ENCODE peak calls at places on chromosomes 7 and 10, in five cellular contexts. One of them, this sample, is unnamed.
A peak's percentile ranks its signal among the peaks of the same experiment; 100 is the strongest.

GRCh38 chr7:50596484-50596883 is 31.3 kb upstream of the DDC start:
- DNase-seq in frontal cortex: no peak
- DNase-seq in H7: no peak
- DNase-seq in central memory CD4-positive, alpha-beta T cell: no peak
- DNase-seq in astrocyte of the cerebellum: no peak
- DNase-seq in this sample: no peak

GRCh38 chr7:138029941-138030340 is 28.1 kb upstream of the CREB3L2 start:
- DNase-seq in frontal cortex: no peak
- DNase-seq in H7: no peak
- DNase-seq in central memory CD4-positive, alpha-beta T cell: no peak
- DNase-seq in astrocyte of the cerebellum: no peak
- DNase-seq in this sample: no peak

GRCh38 chr7:11298220-11298619 is 324.5 kb downstream of the PHF14 start:
- DNase-seq in frontal cortex: no peak
- DNase-seq in H7: no peak
- DNase-seq in central memory CD4-positive, alpha-beta T cell: no peak
- DNase-seq in astrocyte of the cerebellum: no peak
- DNase-seq in this sample: no peak

GRCh38 chr7:66669088-66669487 is 40.4 kb downstream of the KCTD7 start:
- DNase-seq in frontal cortex: peak; percentile 33
- DNase-seq in H7: peak; percentile 21
- DNase-seq in central memory CD4-positive, alpha-beta T cell: no peak
- DNase-seq in astrocyte of the cerebellum: no peak
- DNase-seq in this sample: no peak

GRCh38 chr10:7583626-7584025 is 83.1 kb downstream of the ITIH5 start:
- DNase-seq in frontal cortex: no peak
- DNase-seq in H7: no peak
- DNase-seq in central memory CD4-positive, alpha-beta T cell: no peak
- DNase-seq in astrocyte of the cerebellum: no peak
- DNase-seq in this sample: no peak

GRCh38 chr7:42617071-42617705 is 294.7 kb downstream of the C7orf25 start:
- DNase-seq in frontal cortex: no peak
- DNase-seq in H7: no peak
- DNase-seq in central memory CD4-positive, alpha-beta T cell: no peak
- DNase-seq in astrocyte of the cerebellum: no peak
- DNase-seq in this sample: no peak

GRCh38 chr7:66301737-66302136 is 96.6 kb downstream of the TPST1 start:
- DNase-seq in frontal cortex: no peak
- DNase-seq in H7: no peak
- DNase-seq in central memory CD4-positive, alpha-beta T cell: no peak
- DNase-seq in astrocyte of the cerebellum: no peak
- DNase-seq in this sample: no peak

GRCh38 chr7:50531401-50531906 is 33.8 kb downstream of the DDC start:
- DNase-seq in frontal cortex: no peak
- DNase-seq in H7: no peak
- DNase-seq in central memory CD4-positive, alpha-beta T cell: no peak
- DNase-seq in astrocyte of the cerebellum: no peak
- DNase-seq in this sample: peak; percentile 3

GRCh38 chr7:33807779-33808482 is 97.4 kb upstream of the BMPER start:
- DNase-seq in frontal cortex: no peak
- DNase-seq in H7: peak; percentile 60
- DNase-seq in central memory CD4-positive, alpha-beta T cell: no peak
- DNase-seq in astrocyte of the cerebellum: peak; percentile 73
- DNase-seq in this sample: no peak

GRCh38 chr7:123323689-123324088 is 123.9 kb upstream of the SLC13A1 start:
- DNase-seq in frontal cortex: no peak
- DNase-seq in H7: no peak
- DNase-seq in central memory CD4-positive, alpha-beta T cell: no peak
- DNase-seq in astrocyte of the cerebellum: no peak
- DNase-seq in this sample: no peak

GRCh38 chr7:155229548-155230168 is 68.0 kb upstream of the INSIG1 start:
- DNase-seq in frontal cortex: no peak
- DNase-seq in H7: no peak
- DNase-seq in central memory CD4-positive, alpha-beta T cell: no peak
- DNase-seq in astrocyte of the cerebellum: no peak
- DNase-seq in this sample: no peak

GRCh38 chr7:156470399-156471320 is 169.9 kb upstream of the RNF32 start:
- DNase-seq in frontal cortex: no peak
- DNase-seq in H7: peak; percentile 73
- DNase-seq in central memory CD4-positive, alpha-beta T cell: no peak
- DNase-seq in astrocyte of the cerebellum: no peak
- DNase-seq in this sample: no peak

GRCh38 chr10:88819290-88819689 is 16.8 kb downstream of the LIPM start:
- DNase-seq in frontal cortex: no peak
- DNase-seq in H7: no peak
- DNase-seq in central memory CD4-positive, alpha-beta T cell: no peak
- DNase-seq in astrocyte of the cerebellum: peak; percentile 92
- DNase-seq in this sample: no peak

GRCh38 chr7:40885503-40885902 is 750.7 kb downstream of the SUGCT start:
- DNase-seq in frontal cortex: no peak
- DNase-seq in H7: no peak
- DNase-seq in central memory CD4-positive, alpha-beta T cell: no peak
- DNase-seq in astrocyte of the cerebellum: no peak
- DNase-seq in this sample: no peak

GRCh38 chr10:79434223-79434687 is 11.2 kb downstream of the ZCCHC24 start:
- DNase-seq in frontal cortex: no peak
- DNase-seq in H7: no peak
- DNase-seq in central memory CD4-positive, alpha-beta T cell: no peak
- DNase-seq in astrocyte of the cerebellum: no peak
- DNase-seq in this sample: no peak

GRCh38 chr7:141102436-141102835 is 28.6 kb downstream of the TMEM178B start:
- DNase-seq in frontal cortex: no peak
- DNase-seq in H7: no peak
- DNase-seq in central memory CD4-positive, alpha-beta T cell: no peak
- DNase-seq in astrocyte of the cerebellum: no peak
- DNase-seq in this sample: no peak

GRCh38 chr10:531541-531940 is 157.9 kb downstream of the DIP2C start:
- DNase-seq in frontal cortex: no peak
- DNase-seq in H7: no peak
- DNase-seq in central memory CD4-positive, alpha-beta T cell: no peak
- DNase-seq in astrocyte of the cerebellum: no peak
- DNase-seq in this sample: no peak

GRCh38 chr10:19658131-19658530 is 158.1 kb upstream of the PLXDC2 start:
- DNase-seq in frontal cortex: no peak
- DNase-seq in H7: no peak
- DNase-seq in central memory CD4-positive, alpha-beta T cell: no peak
- DNase-seq in astrocyte of the cerebellum: no peak
- DNase-seq in this sample: no peak

GRCh38 chr7:22827563-22827962 is 4.9 kb upstream of the TOMM7 start:
- DNase-seq in frontal cortex: no peak
- DNase-seq in H7: no peak
- DNase-seq in central memory CD4-positive, alpha-beta T cell: no peak
- DNase-seq in astrocyte of the cerebellum: no peak
- DNase-seq in this sample: no peak

GRCh38 chr7:152451356-152451755 is 15.6 kb upstream of the KMT2C start:
- DNase-seq in frontal cortex: no peak
- DNase-seq in H7: no peak
- DNase-seq in central memory CD4-positive, alpha-beta T cell: no peak
- DNase-seq in astrocyte of the cerebellum: no peak
- DNase-seq in this sample: no peak

GRCh38 chr7:30068117-30068516 is 39.9 kb downstream of the PLEKHA8 start:
- DNase-seq in frontal cortex: no peak
- DNase-seq in H7: no peak
- DNase-seq in central memory CD4-positive, alpha-beta T cell: no peak
- DNase-seq in astrocyte of the cerebellum: peak; percentile 51
- DNase-seq in this sample: no peak

GRCh38 chr10:132061465-132062180 is 4.1 kb upstream of the JAKMIP3 start:
- DNase-seq in frontal cortex: no peak
- DNase-seq in H7: peak; percentile 26
- DNase-seq in central memory CD4-positive, alpha-beta T cell: no peak
- DNase-seq in astrocyte of the cerebellum: no peak
- DNase-seq in this sample: no peak

GRCh38 chr7:875051-875450 is 1.3 kb upstream of the GET4 start:
- DNase-seq in frontal cortex: no peak
- DNase-seq in H7: no peak
- DNase-seq in central memory CD4-positive, alpha-beta T cell: no peak
- DNase-seq in astrocyte of the cerebellum: no peak
- DNase-seq in this sample: no peak

GRCh38 chr7:104123786-104124185 is 84.0 kb downstream of the ORC5 start:
- DNase-seq in frontal cortex: no peak
- DNase-seq in H7: no peak
- DNase-seq in central memory CD4-positive, alpha-beta T cell: no peak
- DNase-seq in astrocyte of the cerebellum: no peak
- DNase-seq in this sample: no peak

GRCh38 chr10:84820121-84820520 is 491.7 kb downstream of the CCSER2 start:
- DNase-seq in frontal cortex: peak; percentile 32
- DNase-seq in H7: no peak
- DNase-seq in central memory CD4-positive, alpha-beta T cell: no peak
- DNase-seq in astrocyte of the cerebellum: no peak
- DNase-seq in this sample: no peak

GRCh38 chr10:129192344-129193128 is 274.5 kb upstream of the MGMT start:
- DNase-seq in frontal cortex: no peak
- DNase-seq in H7: no peak
- DNase-seq in central memory CD4-positive, alpha-beta T cell: no peak
- DNase-seq in astrocyte of the cerebellum: no peak
- DNase-seq in this sample: no peak

GRCh38 chr10:124157286-124157685 is 63.9 kb upstream of the CHST15 start:
- DNase-seq in frontal cortex: no peak
- DNase-seq in H7: no peak
- DNase-seq in central memory CD4-positive, alpha-beta T cell: no peak
- DNase-seq in astrocyte of the cerebellum: no peak
- DNase-seq in this sample: no peak

GRCh38 chr10:6748981-6749630 is 169.0 kb upstream of the PRKCQ start:
- DNase-seq in frontal cortex: no peak
- DNase-seq in H7: no peak
- DNase-seq in central memory CD4-positive, alpha-beta T cell: no peak
- DNase-seq in astrocyte of the cerebellum: peak; percentile 23
- DNase-seq in this sample: no peak

GRCh38 chr10:78045237-78045636 is 11.6 kb downstream of the RPS24 start:
- DNase-seq in frontal cortex: no peak
- DNase-seq in H7: no peak
- DNase-seq in central memory CD4-positive, alpha-beta T cell: no peak
- DNase-seq in astrocyte of the cerebellum: no peak
- DNase-seq in this sample: no peak

GRCh38 chr10:118669835-118670234 is 74.4 kb upstream of the PRLHR start:
- DNase-seq in frontal cortex: no peak
- DNase-seq in H7: no peak
- DNase-seq in central memory CD4-positive, alpha-beta T cell: no peak
- DNase-seq in astrocyte of the cerebellum: no peak
- DNase-seq in this sample: peak; percentile 29

GRCh38 chr10:21049482-21049881 is 152.4 kb upstream of the NEBL start:
- DNase-seq in frontal cortex: no peak
- DNase-seq in H7: no peak
- DNase-seq in central memory CD4-positive, alpha-beta T cell: no peak
- DNase-seq in astrocyte of the cerebellum: no peak
- DNase-seq in this sample: no peak

GRCh38 chr7:17557305-17557704 is 258.9 kb downstream of the AHR start:
- DNase-seq in frontal cortex: no peak
- DNase-seq in H7: no peak
- DNase-seq in central memory CD4-positive, alpha-beta T cell: no peak
- DNase-seq in astrocyte of the cerebellum: peak; percentile 15
- DNase-seq in this sample: no peak